ENCODE peak calls at places on chromosomes 4 and X, in nine cellular contexts. X, P, Q, R, O, K, M, C and U are unnamed samples.

GRCh38 chrX:115650916-115651315 is 89.9 kb downstream of the PLS3 start:
- DNase-seq in X (no peak), P (peak), Q (no peak), R (peak), O (no peak), K (no peak), M (no peak), C (peak), U (no peak)

GRCh38 chrX:68440940-68441339 is 7.6 kb upstream of the OPHN1 start:
- DNase-seq in X (peak), P (no peak), Q (peak), R (peak), O (peak), K (no peak), M (no peak), C (peak), U (no peak)

GRCh38 chr4:105417624-105418023 is 56.2 kb downstream of the PPA2 start:
- DNase-seq in X (no peak), P (no peak), Q (no peak), R (peak), O (no peak), K (no peak), M (no peak), C (peak), U (no peak)

GRCh38 chr4:24794916-24795665 is at the start of gene SOD3:
- DNase-seq in X (peak), P (peak), Q (peak), R (peak), O (peak), K (peak), M (peak), C (peak), U (peak)

GRCh38 chr4:169791527-169792156 is 33.9 kb upstream of the HPF1 start:
- DNase-seq in X (peak), P (peak), Q (peak), R (peak), O (peak), K (peak), M (peak), C (peak), U (no peak)

GRCh38 chrX:853304-853703 is 222.7 kb downstream of the SHOX start:
- DNase-seq in X (no peak), P (no peak), Q (no peak), R (no peak), O (no peak), K (no peak), M (no peak), C (no peak), U (no peak)

GRCh38 chr4:26342328-26343040 is 21.7 kb downstream of the RBPJ start:
- DNase-seq in X (no peak), P (no peak), Q (no peak), R (no peak), O (no peak), K (no peak), M (no peak), C (peak), U (no peak)

GRCh38 chrX:43882294-43882681 is at the start of gene MAOB:
- DNase-seq in X (no peak), P (no peak), Q (peak), R (peak), O (no peak), K (peak), M (no peak), C (no peak), U (no peak)

GRCh38 chr4:67750691-67751090 is 3.5 kb downstream of the GNRHR start:
- DNase-seq in X (no peak), P (no peak), Q (no peak), R (no peak), O (no peak), K (no peak), M (no peak), C (no peak), U (no peak)

GRCh38 chr4:153495480-153496206 is 29.5 kb downstream of the TMEM131L start:
- DNase-seq in X (no peak), P (no peak), Q (no peak), R (no peak), O (no peak), K (no peak), M (no peak), C (no peak), U (no peak)

GRCh38 chr4:156223985-156224384 is 270.3 kb upstream of the CTSO start:
- DNase-seq in X (no peak), P (no peak), Q (no peak), R (no peak), O (no peak), K (no peak), M (no peak), C (no peak), U (no peak)

GRCh38 chr4:40990202-40990898 is 224.0 kb downstream of the APBB2 start:
- DNase-seq in X (no peak), P (no peak), Q (no peak), R (no peak), O (no peak), K (no peak), M (no peak), C (peak), U (no peak)

GRCh38 chrX:49238735-49239134 is 3.5 kb downstream of the CCDC22 start:
- DNase-seq in X (no peak), P (peak), Q (no peak), R (no peak), O (no peak), K (no peak), M (no peak), C (no peak), U (no peak)

GRCh38 chr4:72564184-72564583 is 4.8 kb downstream of the ADAMTS3 start:
- DNase-seq in X (no peak), P (no peak), Q (no peak), R (no peak), O (no peak), K (no peak), M (no peak), C (peak), U (no peak)

GRCh38 chr4:32560306-32560705 is 1840.1 kb downstream of the PCDH7 start:
- DNase-seq in X (no peak), P (no peak), Q (no peak), R (no peak), O (no peak), K (no peak), M (no peak), C (no peak), U (no peak)

GRCh38 chr4:174192943-174193342 is 90.5 kb downstream of the FBXO8 start:
- DNase-seq in X (no peak), P (no peak), Q (no peak), R (no peak), O (no peak), K (no peak), M (no peak), C (no peak), U (no peak)

GRCh38 chr4:77044458-77045124 is 31.2 kb downstream of the CCNI start:
- DNase-seq in X (no peak), P (no peak), Q (no peak), R (no peak), O (no peak), K (no peak), M (no peak), C (peak), U (no peak)

GRCh38 chrX:41931591-41931990 is 8.2 kb upstream of the CASK start:
- DNase-seq in X (no peak), P (no peak), Q (no peak), R (no peak), O (no peak), K (no peak), M (no peak), C (no peak), U (no peak)

GRCh38 chrX:137855490-137855889 is 289.6 kb downstream of the ZIC3 start:
- DNase-seq in X (no peak), P (no peak), Q (no peak), R (no peak), O (no peak), K (no peak), M (no peak), C (no peak), U (no peak)

GRCh38 chrX:43002526-43003203 is 224.7 kb upstream of the PPP1R2C start:
- DNase-seq in X (no peak), P (no peak), Q (no peak), R (no peak), O (no peak), K (no peak), M (no peak), C (no peak), U (no peak)

GRCh38 chrX:15664487-15665444 is at the start of gene CLTRN:
- DNase-seq in X (no peak), P (no peak), Q (no peak), R (no peak), O (no peak), K (no peak), M (no peak), C (no peak), U (no peak)

GRCh38 chr4:48858130-48858529 is 27.2 kb downstream of the OCIAD1 start:
- DNase-seq in X (no peak), P (no peak), Q (no peak), R (no peak), O (no peak), K (no peak), M (no peak), C (no peak), U (no peak)

GRCh38 chrX:40199704-40200103 is 101.9 kb upstream of the BCOR start:
- DNase-seq in X (no peak), P (no peak), Q (no peak), R (no peak), O (no peak), K (no peak), M (no peak), C (no peak), U (no peak)

GRCh38 chr4:120293341-120293740 is 226.7 kb upstream of the MAD2L1 start:
- DNase-seq in X (no peak), P (no peak), Q (no peak), R (no peak), O (no peak), K (no peak), M (no peak), C (no peak), U (no peak)

GRCh38 chr4:99803702-99804101 is 12.9 kb upstream of the DAPP1 start:
- DNase-seq in X (no peak), P (no peak), Q (no peak), R (no peak), O (no peak), K (no peak), M (no peak), C (no peak), U (no peak)

GRCh38 chr4:129515356-129515755 is 419.4 kb downstream of the C4orf33 start:
- DNase-seq in X (no peak), P (no peak), Q (no peak), R (no peak), O (no peak), K (no peak), M (no peak), C (no peak), U (no peak)
- TF ChIP-seq POLR2A in X (no peak), P (no peak), Q (no peak), R (no peak), O (no peak), K (no peak), M (no peak), C (no peak), U (no peak)

DNA sequence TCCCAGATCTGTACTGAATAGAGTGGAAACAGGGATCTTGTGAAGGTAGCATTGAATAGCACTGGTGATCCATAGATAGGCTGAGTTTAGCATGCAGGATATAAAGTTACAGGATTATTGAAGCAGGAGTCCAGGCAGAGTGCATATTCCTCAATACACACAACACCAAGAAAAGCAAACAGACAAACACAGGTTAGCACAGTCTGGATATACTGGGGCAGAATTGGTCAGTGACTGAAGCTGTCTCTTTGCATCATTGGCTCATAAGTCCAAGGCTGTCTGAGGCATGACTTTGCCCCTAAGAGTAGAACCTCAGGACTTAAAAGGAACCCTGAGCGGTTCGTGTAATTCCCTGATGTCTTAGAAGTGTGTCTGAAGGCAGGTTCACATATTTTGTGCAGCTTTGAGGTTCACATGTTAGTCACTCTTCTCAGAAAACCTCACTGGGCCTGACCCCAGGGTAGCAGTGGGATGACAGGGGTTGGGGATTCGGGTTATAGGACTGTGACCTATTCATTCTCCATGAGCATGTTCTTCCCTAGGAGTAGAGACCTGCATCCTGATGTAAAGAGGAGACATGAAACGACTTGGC is 134.6 kb downstream of the AASDH start:
- DNase-seq in X (no peak), P (no peak), Q (no peak), R (no peak), O (no peak), K (no peak), M (no peak), C (no peak), U (peak)
- TF ChIP-seq POLR2A in X (no peak), P (no peak), Q (no peak), R (no peak), O (no peak), K (no peak), M (no peak), C (no peak), U (no peak)

GRCh38 chr4:151766691-151767090 is 5.9 kb upstream of the GATB start:
- DNase-seq in X (no peak), P (no peak), Q (no peak), R (no peak), O (no peak), K (peak), M (no peak), C (no peak), U (no peak)

DNA sequence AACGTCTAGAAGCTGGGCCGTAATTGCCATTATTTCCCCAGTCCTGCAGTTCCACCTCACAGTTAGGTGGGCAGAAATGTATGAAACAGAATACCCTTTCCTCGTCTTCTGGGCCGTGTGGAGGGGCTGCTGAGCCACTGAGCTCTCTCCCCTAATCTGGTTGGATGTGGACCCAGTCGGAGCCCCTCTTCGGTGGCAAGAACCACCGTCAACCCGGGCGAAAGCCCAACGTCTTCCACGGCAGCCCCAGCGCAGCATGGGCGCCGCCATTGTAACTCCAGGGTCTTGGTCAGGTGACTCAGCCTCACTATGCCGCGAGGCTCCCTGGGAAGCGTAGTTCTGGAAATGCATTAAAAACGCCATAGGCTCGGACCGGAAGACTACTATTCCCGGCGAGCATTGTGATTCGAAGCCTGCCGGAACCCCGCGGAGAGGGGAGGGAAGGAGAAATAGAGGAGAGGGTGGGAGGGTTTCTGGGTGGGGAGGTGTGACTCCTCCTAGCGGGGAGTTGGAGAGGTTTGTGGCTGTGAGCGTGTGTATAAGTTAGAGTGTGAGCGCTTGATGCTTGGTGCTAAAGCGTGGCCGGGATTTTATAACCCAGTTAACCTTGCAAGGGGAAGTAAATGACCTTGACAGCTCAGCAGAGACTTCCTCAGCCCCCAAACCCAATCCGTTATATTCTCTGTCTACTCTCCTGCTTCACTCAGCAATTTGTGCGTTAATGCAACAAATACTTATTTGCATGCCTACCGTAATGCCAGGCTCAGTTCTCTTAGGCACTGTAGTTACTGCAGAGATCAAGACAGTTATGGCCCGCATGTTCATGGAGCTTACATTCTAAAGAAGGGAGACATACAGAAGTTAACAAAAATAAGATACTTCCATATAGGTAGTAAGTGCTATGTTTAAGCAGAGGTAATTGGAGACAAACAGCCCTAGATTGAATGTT is at the start of gene GATB:
- DNase-seq in X (peak), P (peak), Q (peak), R (peak), O (peak), K (peak), M (peak), C (peak), U (peak)
- TF ChIP-seq POLR2A in X (no peak), P (no peak), Q (peak), R (peak), O (peak), K (peak), M (peak), C (peak), U (no peak)

GRCh38 chr4:960736-961650 is 12.4 kb downstream of the DGKQ start:
- DNase-seq in X (no peak), P (peak), Q (no peak), R (no peak), O (no peak), K (peak), M (no peak), C (no peak), U (no peak)

GRCh38 chr4:958314-958665 is 15.1 kb downstream of the DGKQ start:
- DNase-seq in X (no peak), P (no peak), Q (no peak), R (no peak), O (no peak), K (no peak), M (no peak), C (no peak), U (no peak)

GRCh38 chr4:958836-959337 is 14.5 kb downstream of the DGKQ start:
- DNase-seq in X (no peak), P (peak), Q (no peak), R (no peak), O (no peak), K (no peak), M (no peak), C (no peak), U (no peak)

GRCh38 chr4:960140-960735 is 13.1 kb downstream of the DGKQ start:
- DNase-seq in X (no peak), P (peak), Q (no peak), R (no peak), O (no peak), K (no peak), M (no peak), C (no peak), U (no peak)

DNA sequence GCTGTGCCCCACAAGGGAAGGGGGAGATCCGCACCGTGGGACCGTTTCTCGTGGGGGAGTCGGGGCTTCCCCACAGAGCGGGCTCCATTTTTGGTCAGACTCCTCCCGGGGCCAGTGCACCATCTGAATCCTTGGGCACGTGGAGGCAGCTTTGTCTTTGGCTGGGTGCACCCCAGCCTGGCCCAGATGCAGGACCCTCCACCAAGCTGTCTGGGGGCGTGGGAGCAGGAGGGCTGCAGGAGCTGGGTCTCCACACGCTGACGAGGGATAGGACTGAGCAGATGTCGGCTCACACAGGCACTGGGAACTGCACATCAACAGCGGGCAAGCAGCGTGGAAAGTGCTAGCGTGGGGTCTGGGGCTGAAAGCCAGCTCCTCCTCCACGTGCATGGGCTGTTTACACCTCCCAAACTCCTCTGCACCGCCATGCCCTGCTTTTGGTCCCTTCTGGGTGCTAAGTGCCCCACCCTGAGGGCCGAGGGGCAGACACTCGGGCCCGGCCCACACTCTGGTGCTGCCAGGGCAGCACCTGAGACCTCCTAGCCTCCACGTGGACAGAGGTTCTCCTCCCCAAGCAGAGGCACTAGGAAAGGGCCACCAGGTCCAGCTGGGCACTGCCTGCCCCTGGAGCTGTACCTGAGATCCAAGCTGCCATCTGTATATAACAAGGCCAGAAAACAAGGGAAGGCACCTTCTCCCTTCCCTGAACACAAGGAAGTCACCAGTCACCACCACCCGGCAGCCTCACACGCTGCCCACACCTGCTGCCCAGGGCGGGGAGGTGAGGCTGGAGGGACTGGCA is 13.8 kb downstream of the DGKQ start:
- DNase-seq in X (no peak), P (peak), Q (no peak), R (no peak), O (no peak), K (peak), M (no peak), C (no peak), U (no peak)
- TF ChIP-seq POLR2A in X (no peak), P (no peak), Q (no peak), R (no peak), O (no peak), K (no peak), M (no peak), C (no peak), U (no peak)

GRCh38 chrX:53584891-53585290 is 101.6 kb downstream of the HUWE1 start:
- DNase-seq in X (no peak), P (no peak), Q (no peak), R (no peak), O (no peak), K (no peak), M (no peak), C (no peak), U (no peak)

GRCh38 chrX:53583571-53583970 is 102.9 kb downstream of the HUWE1 start:
- DNase-seq in X (no peak), P (no peak), Q (no peak), R (no peak), O (no peak), K (no peak), M (no peak), C (no peak), U (no peak)

DNA sequence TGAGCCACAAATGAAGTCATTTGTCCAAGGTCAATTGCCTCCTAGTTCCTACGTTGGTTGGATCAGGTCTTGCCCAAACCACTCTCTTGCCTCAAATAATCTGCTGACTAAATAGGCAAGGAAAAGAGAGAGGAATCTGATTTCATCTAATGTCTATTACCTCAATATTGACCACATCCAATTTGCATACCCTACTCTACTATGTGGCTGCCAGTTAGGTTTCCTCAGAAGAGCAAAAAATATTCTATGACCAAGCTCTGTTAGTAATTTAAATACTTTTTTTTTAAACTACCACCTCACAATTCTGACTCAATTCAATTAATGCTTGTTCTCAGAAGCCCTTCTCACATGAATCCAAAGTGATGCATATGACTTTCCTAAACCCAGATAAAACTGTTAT is 98.7 kb downstream of the HUWE1 start:
- DNase-seq in X (no peak), P (no peak), Q (no peak), R (no peak), O (no peak), K (no peak), M (no peak), C (no peak), U (no peak)
- TF ChIP-seq POLR2A in X (no peak), P (no peak), Q (no peak), R (no peak), O (no peak), K (no peak), M (no peak), C (no peak), U (no peak)

DNA sequence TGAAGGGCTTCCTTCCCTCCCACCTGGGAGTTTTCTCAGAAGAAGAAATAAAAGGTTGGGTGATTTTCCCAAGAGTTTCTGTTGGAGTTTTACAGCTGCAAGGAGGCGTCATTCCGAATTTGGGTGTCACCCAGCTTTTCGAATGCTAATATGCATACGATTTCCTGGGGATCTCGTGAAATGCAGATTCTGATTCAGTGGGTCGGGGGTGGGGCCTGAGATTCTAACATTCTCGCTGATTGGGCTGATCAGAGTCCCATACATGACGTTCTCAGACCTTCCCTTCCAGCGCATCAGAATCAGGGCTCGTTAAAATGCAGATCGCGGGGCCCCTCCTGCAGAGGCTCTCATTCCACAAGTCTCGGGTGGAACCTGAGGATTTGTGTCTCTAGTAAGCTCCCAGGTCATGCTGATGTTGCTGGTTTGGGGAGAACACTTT is 125.8 kb upstream of the STX18 start:
- DNase-seq in X (no peak), P (no peak), Q (no peak), R (no peak), O (no peak), K (no peak), M (no peak), C (no peak), U (no peak)
- TF ChIP-seq POLR2A in X (no peak), P (no peak), Q (no peak), R (no peak), O (no peak), K (no peak), M (no peak), C (no peak), U (no peak)